ENCODE peak calls at places on chromosome 9, in nine cellular contexts. C is HepG2, S is OCI-LY7, V is neural progenitor cell, E is mammary epithelial cell, U is GM23248, A is mesenchymal stem cell, L is HCT116, X is fibroblast of lung. R is an unnamed sample.

GRCh38 chr9:38083858-38084555 is 15.0 kb upstream of the SHB start:
- DNase-seq in C (no peak), S (no peak), V (no peak), E (peak; percentile 18), U (peak; percentile 22), A (peak; percentile 66), L (no peak), X (peak; percentile 49), R (no peak)

GRCh38 chr9:89808076-89808701 is 203.4 kb downstream of the GADD45G start:
- DNase-seq in C (no peak), S (no peak), V (no peak), E (no peak), U (no peak), A (peak; percentile 41), L (no peak), X (peak; percentile 15), R (no peak)

GRCh38 chr9:133117271-133118178 is 3.5 kb downstream of the RALGDS start:
- DNase-seq in C (no peak), S (no peak), V (no peak), E (no peak), U (peak; percentile 57), A (no peak), L (no peak), X (peak; percentile 62), R (no peak)

GRCh38 chr9:34796924-34797323 is 87.0 kb upstream of the CCL21 start:
- DNase-seq in C (no peak), S (no peak), V (peak; percentile 29), E (no peak), U (no peak), A (no peak), L (no peak), X (no peak), R (no peak)

GRCh38 chr9:35355954-35356353 is 134.0 kb upstream of the RUSC2 start:
- DNase-seq in C (no peak), S (no peak), V (no peak), E (no peak), U (no peak), A (no peak), L (no peak), X (no peak), R (no peak)

GRCh38 chr9:114938687-114939575 is 8.5 kb upstream of the TNFSF8 start:
- DNase-seq in C (no peak), S (peak; percentile 51), V (no peak), E (no peak), U (peak; percentile 42), A (no peak), L (no peak), X (no peak), R (no peak)

GRCh38 chr9:102769307-102769706 is 225.8 kb upstream of the CYLC2 start:
- DNase-seq in C (no peak), S (no peak), V (no peak), E (no peak), U (no peak), A (no peak), L (no peak), X (no peak), R (no peak)

GRCh38 chr9:20264896-20265295 is 357.4 kb downstream of the MLLT3 start:
- DNase-seq in C (no peak), S (no peak), V (no peak), E (no peak), U (no peak), A (no peak), L (no peak), X (no peak), R (no peak)

GRCh38 chr9:21454149-21454548 is 13.9 kb downstream of the IFNA1 start:
- DNase-seq in C (no peak), S (no peak), V (no peak), E (peak; percentile 64), U (peak; percentile 78), A (no peak), L (no peak), X (peak; percentile 71), R (peak; percentile 51)

GRCh38 chr9:86978986-86979385 is 31.7 kb upstream of the GAS1 start:
- DNase-seq in C (no peak), S (no peak), V (no peak), E (no peak), U (no peak), A (no peak), L (no peak), X (peak; percentile 24), R (peak; percentile 69)

GRCh38 chr9:126125177-126125576 is 201.5 kb upstream of the MVB12B start:
- DNase-seq in C (no peak), S (no peak), V (no peak), E (no peak), U (no peak), A (peak; percentile 17), L (no peak), X (no peak), R (no peak)

DNA sequence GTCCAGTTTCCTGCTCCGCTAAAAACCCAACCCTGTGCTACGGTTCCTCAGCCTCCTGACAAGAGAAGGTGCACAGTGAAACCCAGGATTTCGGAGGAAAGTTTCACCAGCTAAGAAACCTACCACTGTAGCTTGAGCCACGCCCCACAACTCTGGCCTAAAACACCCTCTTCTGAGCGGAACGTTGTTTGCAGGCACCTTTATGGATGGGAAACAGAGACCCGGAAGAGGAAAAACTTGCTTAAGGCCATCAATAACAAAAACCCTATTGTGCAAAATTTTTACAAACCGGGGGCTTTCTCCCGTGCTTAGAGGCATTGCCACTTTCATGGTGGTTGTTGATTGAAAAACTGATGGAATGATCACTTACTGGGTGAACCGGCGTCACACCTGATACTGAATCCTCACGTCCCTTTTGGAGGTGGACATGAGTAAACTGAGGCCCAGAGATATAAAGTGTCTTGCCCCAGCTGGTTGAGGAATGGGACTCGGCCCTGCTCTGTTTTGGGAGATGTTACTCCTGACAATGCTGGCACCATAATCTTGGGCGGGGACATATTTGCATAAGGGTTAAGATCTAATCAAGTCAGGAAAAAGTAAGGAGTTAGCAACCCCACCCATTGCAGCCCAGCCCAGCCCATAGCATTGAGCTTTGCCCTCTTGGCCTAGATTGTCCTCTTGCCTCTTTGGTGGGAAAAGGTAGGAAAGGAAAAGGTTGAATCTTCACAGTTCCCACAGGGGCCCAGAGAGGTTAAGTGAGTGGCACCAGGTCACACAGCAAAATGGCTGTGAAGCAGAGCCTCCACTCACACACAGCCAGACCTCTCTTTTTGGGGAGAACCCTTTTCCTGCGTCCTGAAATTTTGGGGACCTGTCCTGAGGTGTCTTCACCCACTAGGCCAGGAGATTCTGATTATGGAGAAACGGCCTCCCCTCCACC is 23.2 kb upstream of the PTGS1 start:
- DNase-seq in C (peak; percentile 36), S (no peak), V (no peak), E (peak; percentile 50), U (peak; percentile 67), A (peak; percentile 22), L (no peak), X (peak; percentile 34), R (no peak)
- H2AFZ ChIP-seq in C (no peak overlapping the region), S (no peak overlapping the region), V (peak overlapping the region; percentile 99), E (peak overlapping the region; percentile 97), U (peak overlapping the region; percentile 90), A (peak overlapping the region; percentile 7), L (peak overlapping the region; percentile 96), X (peak overlapping the region; percentile 86), R (peak overlapping the region; percentile 91)

GRCh38 chr9:120350596-120350995 is 229.4 kb downstream of the CDK5RAP2 start:
- DNase-seq in C (no peak), S (no peak), V (no peak), E (no peak), U (peak; percentile 19), A (no peak), L (no peak), X (no peak), R (no peak)

GRCh38 chr9:120343416-120343815 is 236.6 kb downstream of the CDK5RAP2 start:
- DNase-seq in C (no peak), S (no peak), V (no peak), E (no peak), U (no peak), A (no peak), L (no peak), X (no peak), R (no peak)

GRCh38 chr9:120344230-120344629 is 235.7 kb downstream of the CDK5RAP2 start:
- DNase-seq in C (peak; percentile 37), S (no peak), V (no peak), E (peak; percentile 79), U (peak; percentile 84), A (peak; percentile 52), L (peak; percentile 47), X (peak; percentile 86), R (peak; percentile 80)

GRCh38 chr9:120348951-120349429 is 231.0 kb downstream of the CDK5RAP2 start:
- DNase-seq in C (peak; percentile 44), S (peak; percentile 45), V (peak; percentile 86), E (peak; percentile 11), U (peak; percentile 69), A (peak; percentile 49), L (peak; percentile 31), X (peak; percentile 52), R (peak; percentile 49)

DNA sequence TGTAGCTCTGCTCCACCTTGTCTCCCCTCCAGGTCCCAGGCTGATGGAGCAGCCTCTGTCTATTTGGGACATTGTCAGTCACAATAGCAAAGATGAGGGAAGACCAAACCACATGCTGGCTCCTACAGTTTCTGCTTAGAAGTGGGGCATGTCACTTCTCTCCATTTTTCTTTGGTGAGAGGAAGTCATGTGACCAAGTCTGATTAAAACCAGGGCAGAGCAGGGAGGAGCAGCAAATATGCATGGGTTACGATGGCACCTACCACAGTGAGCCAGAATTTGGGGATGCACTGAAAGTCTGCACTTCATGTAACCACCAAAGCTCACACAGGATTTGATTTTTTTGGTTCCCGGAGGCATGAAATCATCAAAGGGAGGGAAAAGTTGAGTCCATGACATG is 234.6 kb downstream of the CDK5RAP2 start:
- DNase-seq in C (no peak), S (no peak), V (no peak), E (no peak), U (no peak), A (no peak), L (no peak), X (no peak), R (no peak)
- H2AFZ ChIP-seq in C (no peak overlapping the region), S (no peak overlapping the region), V (no peak overlapping the region), E (no peak overlapping the region), U (no peak overlapping the region), A (peak overlapping the region; percentile 18), L (no peak overlapping the region), X (peak overlapping the region; percentile 26), R (peak overlapping the region; percentile 40)

GRCh38 chr9:96621619-96622018 is 2.0 kb upstream of the CDC14B start:
- DNase-seq in C (peak; percentile 36), S (no peak), V (no peak), E (no peak), U (peak; percentile 33), A (no peak), L (no peak), X (no peak), R (peak; percentile 35)
- H2AFZ ChIP-seq in C (peak overlapping the region; percentile 62), S (peak overlapping the region; percentile 42), V (no peak overlapping the region), E (no peak overlapping the region), U (no peak overlapping the region), A (no peak overlapping the region), L (peak overlapping the region; percentile 62), X (no peak overlapping the region), R (no peak overlapping the region)

DNA sequence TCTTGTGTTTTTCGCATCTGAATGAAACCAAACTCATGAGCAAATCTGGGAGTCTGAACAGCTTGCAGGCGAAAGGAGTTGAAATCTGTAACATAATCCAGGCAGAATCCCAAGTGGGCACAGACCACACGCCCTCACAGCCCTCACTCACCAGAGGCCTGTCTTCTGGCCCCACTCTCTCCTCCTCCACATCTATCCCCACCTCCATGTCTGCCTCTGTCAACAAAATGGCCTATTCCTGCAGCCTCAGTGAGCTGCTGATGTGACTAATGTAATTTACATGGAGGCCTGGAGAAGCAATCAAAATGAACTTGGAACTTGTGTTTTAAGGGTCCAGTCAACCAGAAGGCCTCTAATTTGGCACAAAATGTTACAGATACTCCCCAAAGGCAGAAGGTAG is 136.6 kb downstream of the GNA14 start:
- DNase-seq in C (no peak), S (no peak), V (no peak), E (no peak), U (no peak), A (no peak), L (no peak), X (no peak), R (no peak)
- H2AFZ ChIP-seq in C (no peak overlapping the region), S (no peak overlapping the region), V (no peak overlapping the region), E (no peak overlapping the region), U (no peak overlapping the region), A (no peak overlapping the region), L (no peak overlapping the region), X (no peak overlapping the region), R (no peak overlapping the region)

GRCh38 chr9:70257991-70258691 is 637 bp upstream of the SMC5 start:
- DNase-seq in C (peak; percentile 26), S (peak; percentile 30), V (peak; percentile 65), E (peak; percentile 83), U (peak; percentile 68), A (peak; percentile 72), L (peak; percentile 0), X (peak; percentile 72), R (peak; percentile 48)
- H2AFZ ChIP-seq in C (no peak overlapping the region), S (peak overlapping the region; percentile 98), V (peak overlapping the region; percentile 57), E (peak overlapping the region; percentile 77), U (peak overlapping the region; percentile 66), A (no peak overlapping the region), L (peak overlapping the region; percentile 16), X (peak overlapping the region; percentile 57), R (peak overlapping the region; percentile 96)